ENCODE peak calls at places on chromosomes 7 and 10, in four cellular contexts. One of them, this sample, is unnamed.

GRCh38 chr10:96271017-96271815 is at the start of gene BLNK:
- DNase-seq in astrocyte of the spinal cord: no peak
- DNase-seq in Panc1: no peak
- DNase-seq in testis: peak
- DNase-seq in this sample: no peak

GRCh38 chr7:2260820-2261219 is 18.8 kb downstream of the NUDT1 start:
- DNase-seq in testis: no peak
- DNase-seq in astrocyte of the spinal cord: no peak
- DNase-seq in Panc1: no peak
- DNase-seq in this sample: no peak

GRCh38 chr7:134462337-134462925 is 3.5 kb upstream of the AKR1B1 start:
- DNase-seq in Panc1: no peak
- DNase-seq in testis: no peak
- DNase-seq in astrocyte of the spinal cord: peak
- DNase-seq in this sample: peak

GRCh38 chr10:77157248-77158019 is 480.2 kb downstream of the KCNMA1 start:
- DNase-seq in Panc1: no peak
- DNase-seq in testis: no peak
- DNase-seq in astrocyte of the spinal cord: peak
- DNase-seq in this sample: no peak

GRCh38 chr10:121553455-121553854 is 44.8 kb downstream of the FGFR2 start:
- DNase-seq in testis: no peak
- DNase-seq in astrocyte of the spinal cord: no peak
- DNase-seq in Panc1: no peak
- DNase-seq in this sample: no peak

GRCh38 chr10:412109-412508 is 276.9 kb downstream of the ZMYND11 start:
- DNase-seq in Panc1: no peak
- DNase-seq in astrocyte of the spinal cord: no peak
- DNase-seq in testis: no peak
- DNase-seq in this sample: no peak

GRCh38 chr10:62437696-62438095 is 63.5 kb downstream of the ZNF365 start:
- DNase-seq in testis: no peak
- DNase-seq in astrocyte of the spinal cord: peak
- DNase-seq in Panc1: no peak
- DNase-seq in this sample: peak

GRCh38 chr10:60430017-60430416 is 40.3 kb upstream of the ANK3 start:
- DNase-seq in astrocyte of the spinal cord: peak
- DNase-seq in testis: no peak
- DNase-seq in Panc1: no peak
- DNase-seq in this sample: peak

GRCh38 chr7:40244226-40244625 is 109.4 kb downstream of the SUGCT start:
- DNase-seq in Panc1: no peak
- DNase-seq in testis: no peak
- DNase-seq in astrocyte of the spinal cord: no peak
- DNase-seq in this sample: no peak

GRCh38 chr10:125048101-125048864 is 106.4 kb downstream of the ZRANB1 start:
- DNase-seq in astrocyte of the spinal cord: peak
- DNase-seq in testis: peak
- DNase-seq in Panc1: peak
- DNase-seq in this sample: no peak

GRCh38 chr10:28253174-28253783 is 49.6 kb downstream of the MPP7 start:
- DNase-seq in testis: no peak
- DNase-seq in Panc1: no peak
- DNase-seq in astrocyte of the spinal cord: no peak
- DNase-seq in this sample: no peak

GRCh38 chr10:24920907-24921881 is 31.2 kb downstream of the PRTFDC1 start:
- DNase-seq in Panc1: no peak
- DNase-seq in astrocyte of the spinal cord: peak
- DNase-seq in testis: peak
- DNase-seq in this sample: peak

GRCh38 chr10:95229724-95230627 is 35.9 kb downstream of the ACSM6 start:
- DNase-seq in astrocyte of the spinal cord: peak
- DNase-seq in Panc1: peak
- DNase-seq in testis: no peak
- DNase-seq in this sample: peak

GRCh38 chr7:103065666-103066065 is 8.9 kb downstream of the FBXL13 start:
- DNase-seq in Panc1: no peak
- DNase-seq in astrocyte of the spinal cord: peak
- DNase-seq in testis: no peak
- DNase-seq in this sample: no peak

GRCh38 chr10:642186-642890 is 47.1 kb downstream of the DIP2C start:
- DNase-seq in testis: no peak
- DNase-seq in Panc1: no peak
- DNase-seq in astrocyte of the spinal cord: no peak
- DNase-seq in this sample: no peak

GRCh38 chr10:38038932-38039245 is 28.4 kb downstream of the ZNF33A start:
- DNase-seq in astrocyte of the spinal cord: no peak
- DNase-seq in Panc1: no peak
- DNase-seq in testis: no peak
- DNase-seq in this sample: no peak

GRCh38 chr7:117085769-117086463 is 132.6 kb downstream of the ST7 start:
- DNase-seq in Panc1: no peak
- DNase-seq in testis: no peak
- DNase-seq in astrocyte of the spinal cord: peak
- DNase-seq in this sample: no peak

GRCh38 chr10:132560248-132560731 is 22.7 kb downstream of the INPP5A start:
- DNase-seq in Panc1: no peak
- DNase-seq in astrocyte of the spinal cord: no peak
- DNase-seq in testis: no peak
- DNase-seq in this sample: no peak

GRCh38 chr7:8408871-8409270 is 24.5 kb upstream of the NXPH1 start:
- DNase-seq in astrocyte of the spinal cord: no peak
- DNase-seq in Panc1: no peak
- DNase-seq in testis: no peak
- DNase-seq in this sample: no peak

GRCh38 chr7:107966701-107967100 is 36.3 kb downstream of the LAMB1 start:
- DNase-seq in testis: no peak
- DNase-seq in Panc1: peak
- DNase-seq in astrocyte of the spinal cord: peak
- DNase-seq in this sample: peak

GRCh38 chr7:67847063-67847798 is 850.6 kb downstream of the TYW1 start:
- DNase-seq in Panc1: no peak
- DNase-seq in astrocyte of the spinal cord: no peak
- DNase-seq in testis: no peak
- DNase-seq in this sample: no peak

GRCh38 chr7:120856621-120857352 is 1.2 kb downstream of the TSPAN12 start:
- DNase-seq in testis: peak
- DNase-seq in astrocyte of the spinal cord: peak
- DNase-seq in Panc1: no peak
- DNase-seq in this sample: no peak

GRCh38 chr7:91325731-91326130 is 61.5 kb downstream of the FZD1 start:
- DNase-seq in Panc1: no peak
- DNase-seq in testis: no peak
- DNase-seq in astrocyte of the spinal cord: peak
- DNase-seq in this sample: no peak

GRCh38 chr10:99457808-99458207 is 27.4 kb upstream of the GOT1 start:
- DNase-seq in Panc1: no peak
- DNase-seq in astrocyte of the spinal cord: peak
- DNase-seq in testis: no peak
- DNase-seq in this sample: peak

GRCh38 chr10:36492590-36493510 is 632.5 kb upstream of the ANKRD30A start:
- DNase-seq in Panc1: no peak
- DNase-seq in astrocyte of the spinal cord: peak
- DNase-seq in testis: no peak
- DNase-seq in this sample: no peak

GRCh38 chr10:85195596-85195995 is 867.2 kb downstream of the CCSER2 start:
- DNase-seq in Panc1: no peak
- DNase-seq in testis: no peak
- DNase-seq in astrocyte of the spinal cord: no peak
- DNase-seq in this sample: no peak

GRCh38 chr7:131895541-131896173 is 339.2 kb upstream of the PODXL start:
- DNase-seq in testis: no peak
- DNase-seq in astrocyte of the spinal cord: peak
- DNase-seq in Panc1: peak
- DNase-seq in this sample: peak

GRCh38 chr7:81013036-81013435 is 94.2 kb upstream of the SEMA3C start:
- DNase-seq in testis: no peak
- DNase-seq in Panc1: peak
- DNase-seq in astrocyte of the spinal cord: peak
- DNase-seq in this sample: peak

GRCh38 chr10:47165711-47166404 is 134.1 kb upstream of the GDF10 start:
- DNase-seq in testis: peak
- DNase-seq in astrocyte of the spinal cord: peak
- DNase-seq in Panc1: no peak
- DNase-seq in this sample: no peak

GRCh38 chr7:75879771-75880184 is 944 bp downstream of the RHBDD2 start:
- DNase-seq in Panc1: no peak
- DNase-seq in testis: no peak
- DNase-seq in astrocyte of the spinal cord: peak
- DNase-seq in this sample: no peak

GRCh38 chr7:141617280-141617679 is 66.1 kb downstream of the AGK start:
- DNase-seq in testis: no peak
- DNase-seq in astrocyte of the spinal cord: no peak
- DNase-seq in Panc1: no peak
- DNase-seq in this sample: no peak

GRCh38 chr7:32223721-32224120 is 153.5 kb upstream of the PDE1C start:
- DNase-seq in Panc1: no peak
- DNase-seq in astrocyte of the spinal cord: no peak
- DNase-seq in testis: no peak
- DNase-seq in this sample: no peak

GRCh38 chr10:50331486-50331885 is 80.2 kb upstream of the ASAH2 start:
- DNase-seq in Panc1: no peak
- DNase-seq in testis: no peak
- DNase-seq in astrocyte of the spinal cord: no peak
- DNase-seq in this sample: no peak

GRCh38 chr7:70040971-70041766 is 442.9 kb downstream of the AUTS2 start:
- DNase-seq in Panc1: no peak
- DNase-seq in testis: no peak
- DNase-seq in astrocyte of the spinal cord: peak
- DNase-seq in this sample: no peak

GRCh38 chr10:79437111-79437814 is 8.2 kb downstream of the ZCCHC24 start:
- DNase-seq in testis: no peak
- DNase-seq in astrocyte of the spinal cord: no peak
- DNase-seq in Panc1: no peak
- DNase-seq in this sample: no peak

GRCh38 chr7:92722541-92722940 is 113.8 kb downstream of the CDK6 start:
- DNase-seq in Panc1: no peak
- DNase-seq in testis: no peak
- DNase-seq in astrocyte of the spinal cord: no peak
- DNase-seq in this sample: no peak

GRCh38 chr10:128451879-128452278 is 325.7 kb upstream of the MKI67 start:
- DNase-seq in astrocyte of the spinal cord: no peak
- DNase-seq in testis: no peak
- DNase-seq in Panc1: no peak
- DNase-seq in this sample: no peak

GRCh38 chr10:74150151-74151056 is at the start of gene AP3M1:
- DNase-seq in testis: peak
- DNase-seq in Panc1: peak
- DNase-seq in astrocyte of the spinal cord: no peak
- DNase-seq in this sample: no peak

GRCh38 chr10:100153239-100153840 is 32.5 kb downstream of the ERLIN1 start:
- DNase-seq in astrocyte of the spinal cord: no peak
- DNase-seq in testis: no peak
- DNase-seq in Panc1: no peak
- DNase-seq in this sample: no peak

GRCh38 chr10:77836299-77836820 is 90.2 kb downstream of the DLG5 start:
- DNase-seq in astrocyte of the spinal cord: no peak
- DNase-seq in testis: peak
- DNase-seq in Panc1: no peak
- DNase-seq in this sample: no peak

This sample was measured in AG04449.